ENCODE peak calls at places on chromosomes 16 and 17, in four cellular contexts. I is left lung, J is dorsolateral prefrontal cortex, V is body of pancreas. G is an unnamed sample.

GRCh38 chr16:87146676-87147075 is 170.5 kb downstream of the C16orf95 start:
- DNase-seq in I (peak; percentile 6), V (no peak), J (no peak), G (no peak)

GRCh38 chr17:80956321-80957190 is 35.1 kb upstream of the CHMP6 start:
- DNase-seq in J (peak; percentile 11), I (peak; percentile 65), V (no peak), G (peak; percentile 52)

GRCh38 chr17:74305865-74306654 is 20.0 kb upstream of the KIF19 start:
- DNase-seq in V (no peak), I (no peak), J (no peak), G (no peak)

GRCh38 chr16:77913738-77914263 is 108.5 kb upstream of the CLEC3A start:
- DNase-seq in I (no peak), V (no peak), J (no peak), G (no peak)

GRCh38 chr16:89038221-89038721 is 55.4 kb upstream of the ACSF3 start:
- DNase-seq in V (no peak), J (no peak), I (peak; percentile 66), G (no peak)

GRCh38 chr17:77619851-77620250 is 338.7 kb upstream of the TNRC6C start:
- DNase-seq in V (no peak), I (no peak), J (no peak), G (no peak)

GRCh38 chr17:33513769-33514168 is 220.7 kb upstream of the ASIC2 start:
- DNase-seq in J (no peak), V (no peak), I (no peak), G (no peak)

GRCh38 chr16:14378131-14378551 is 251.9 kb downstream of the PARN start:
- DNase-seq in J (no peak), V (no peak), I (no peak), G (peak; percentile 76)

GRCh38 chr16:2846511-2847310 is 11.3 kb downstream of the PRSS22 start:
- DNase-seq in V (no peak), J (peak; percentile 22), I (no peak), G (peak; percentile 80)

GRCh38 chr17:57895382-57896060 is 45.7 kb upstream of the MRPS23 start:
- DNase-seq in J (no peak), I (peak; percentile 37), V (peak; percentile 92), G (no peak)

GRCh38 chr17:48722201-48722907 is at the start of gene PRAC1:
- DNase-seq in I (no peak), J (no peak), V (no peak), G (no peak)

GRCh38 chr16:30459456-30459855 is 13.1 kb upstream of the ITGAL start:
- DNase-seq in V (no peak), I (no peak), J (no peak), G (no peak)

GRCh38 chr17:44210342-44211192 is 8.9 kb downstream of the UBTF start:
- DNase-seq in I (peak; percentile 99), V (peak; percentile 92), J (peak; percentile 88), G (peak; percentile 92)

GRCh38 chr17:48074322-48075054 is 26.3 kb downstream of the NFE2L1 start:
- DNase-seq in V (peak; percentile 88), J (no peak), I (no peak), G (peak; percentile 76)

GRCh38 chr17:59769891-59770290 is 62.4 kb downstream of the VMP1 start:
- DNase-seq in I (no peak), V (no peak), J (no peak), G (no peak)

G was measured in trophoblast cell.